ENCODE peak calls at places on chromosomes 5 and 9, in ten cellular contexts. Q is psoas muscle, Z is heart left ventricle, I is mesendoderm, J is SK-N-SH, W is GM23338, A is DND-41, N is mammary epithelial cell, O is tibial artery, V is IMR-90. U is an unnamed sample. For H3K27me3 and H3K4me1, the result is how much of the 10 kb centered on the place peaks cover.

GRCh38 chr5:111135406-111135805 is 43.3 kb downstream of the WDR36 start:
- DNase-seq in Q (no peak), Z (no peak), I (no peak), J (no peak), W (no peak), A (no peak), N (no peak), O (no peak), V (no peak), U (no peak)

GRCh38 chr5:143244000-143244736 is 159.3 kb downstream of the NR3C1 start:
- DNase-seq in Q (peak), Z (peak), I (peak), J (no peak), W (no peak), A (no peak), N (peak), O (peak), V (peak), U (peak)

GRCh38 chr5:11785771-11786342 is 118.4 kb downstream of the CTNND2 start:
- DNase-seq in Q (no peak), Z (no peak), I (no peak), J (no peak), W (no peak), A (no peak), N (no peak), O (no peak), V (no peak), U (no peak)

GRCh38 chr9:86700601-86701000 is 246.7 kb downstream of the GAS1 start:
- DNase-seq in Q (peak), Z (peak), I (no peak), J (no peak), W (no peak), A (no peak), N (peak), O (no peak), V (peak), U (peak)

GRCh38 chr9:7780261-7780988 is 19.2 kb downstream of the DMAC1 start:
- DNase-seq in Q (no peak), Z (no peak), I (peak), J (no peak), W (no peak), A (no peak), N (peak), O (no peak), V (peak), U (no peak)

GRCh38 chr5:133896446-133896845 is 72.0 kb downstream of the C5orf15 start:
- DNase-seq in Q (no peak), Z (no peak), I (no peak), J (no peak), W (no peak), A (no peak), N (no peak), O (no peak), V (no peak), U (no peak)

GRCh38 chr5:38680094-38680765 is 123.8 kb upstream of the LIFR start:
- DNase-seq in Q (no peak), Z (no peak), I (no peak), J (no peak), W (no peak), A (no peak), N (no peak), O (no peak), V (no peak), U (no peak)

GRCh38 chr9:136624184-136624951 is 38.3 kb upstream of the EGFL7 start:
- DNase-seq in Q (no peak), Z (peak), I (no peak), J (no peak), W (no peak), A (no peak), N (peak), O (no peak), V (no peak), U (peak)

GRCh38 chr5:10478436-10478835 is 36.8 kb downstream of the ROPN1L start:
- DNase-seq in Q (peak), Z (no peak), I (peak), J (no peak), W (no peak), A (no peak), N (no peak), O (no peak), V (peak), U (peak)

GRCh38 chr5:136730426-136730825 is 365.1 kb upstream of the TRPC7 start:
- DNase-seq in Q (no peak), Z (no peak), I (no peak), J (no peak), W (no peak), A (no peak), N (no peak), O (no peak), V (no peak), U (no peak)

GRCh38 chr5:40483316-40483715 is 196.4 kb upstream of the PTGER4 start:
- DNase-seq in Q (no peak), Z (no peak), I (no peak), J (no peak), W (no peak), A (no peak), N (peak), O (no peak), V (no peak), U (no peak)

GRCh38 chr5:123505633-123506032 is 6.3 kb upstream of the CSNK1G3 start:
- DNase-seq in Q (no peak), Z (no peak), I (no peak), J (no peak), W (no peak), A (no peak), N (no peak), O (no peak), V (no peak), U (no peak)

GRCh38 chr5:172172912-172173591 is 15.0 kb downstream of the STK10 start:
- DNase-seq in Q (no peak), Z (peak), I (no peak), J (peak), W (no peak), A (no peak), N (no peak), O (no peak), V (no peak), U (peak)

GRCh38 chr9:91177081-91177480 is 184.6 kb downstream of the AUH start:
- DNase-seq in Q (no peak), Z (no peak), I (no peak), J (no peak), W (no peak), A (no peak), N (no peak), O (no peak), V (no peak), U (no peak)

GRCh38 chr9:36873247-36873875 is 160.7 kb downstream of the PAX5 start:
- DNase-seq in Q (peak), Z (peak), I (peak), J (peak), W (peak), A (peak), N (peak), O (peak), V (peak), U (peak)

GRCh38 chr5:54718647-54719046 is 201.1 kb downstream of the SNX18 start:
- DNase-seq in Q (peak), Z (no peak), I (peak), J (no peak), W (no peak), A (no peak), N (no peak), O (peak), V (no peak), U (peak)

GRCh38 chr9:35962126-35962906 is 4.4 kb upstream of the OR2S2 start:
- DNase-seq in Q (no peak), Z (peak), I (no peak), J (peak), W (peak), A (no peak), N (no peak), O (no peak), V (peak), U (no peak)

GRCh38 chr9:133680976-133681657 is 45.0 kb downstream of the DBH start:
- DNase-seq in Q (peak), Z (peak), I (no peak), J (no peak), W (no peak), A (no peak), N (no peak), O (no peak), V (no peak), U (no peak)

GRCh38 chr5:133050500-133050899 is 1.3 kb upstream of the HSPA4 start:
- DNase-seq in Q (no peak), Z (no peak), I (peak), J (no peak), W (peak), A (no peak), N (no peak), O (no peak), V (no peak), U (no peak)

GRCh38 chr9:19999491-20000057 is 210.7 kb upstream of the SLC24A2 start:
- DNase-seq in Q (no peak), Z (no peak), I (no peak), J (no peak), W (no peak), A (peak), N (peak), O (no peak), V (peak), U (no peak)

GRCh38 chr9:95023217-95024003 is 294.1 kb downstream of the FANCC start:
- DNase-seq in Q (peak), Z (no peak), I (no peak), J (no peak), W (no peak), A (no peak), N (peak), O (no peak), V (peak), U (peak)

GRCh38 chr5:135993894-135994514 is 34.8 kb upstream of the TGFBI start:
- DNase-seq in Q (no peak), Z (no peak), I (no peak), J (peak), W (no peak), A (no peak), N (no peak), O (no peak), V (peak), U (no peak)

DNA sequence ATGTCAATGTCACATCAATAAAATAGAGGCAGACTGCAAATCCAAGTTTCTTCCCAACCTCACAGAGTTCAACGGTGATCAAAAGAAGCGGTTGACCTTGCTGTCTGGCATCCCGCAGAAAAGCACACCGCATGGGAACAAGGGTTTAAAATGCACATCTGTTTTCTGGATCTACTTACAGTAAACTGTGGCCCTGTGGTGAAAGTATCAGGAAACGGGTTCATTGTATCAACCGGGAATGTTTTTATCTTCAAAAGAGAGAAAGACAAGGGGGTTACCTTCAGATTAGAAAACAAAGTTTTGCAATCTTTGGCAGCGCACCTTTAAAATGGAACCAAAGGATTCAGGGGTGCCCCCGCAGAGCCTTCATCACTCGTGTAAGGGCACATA is 15.5 kb upstream of the FRRS1L start:
- DNase-seq in Q (no peak), Z (no peak), I (no peak), J (no peak), W (no peak), A (no peak), N (no peak), O (no peak), V (no peak), U (no peak)
- H3K27me3 ChIP-seq in Q (under half), Z (under half), I (under half), J (under half), W (under half), A (under half), N (under half), O (under half), V (under half), U (under half)

GRCh38 chr9:121201738-121202533 is at the start of gene RAB14:
- DNase-seq in Q (peak), Z (peak), I (peak), J (peak), W (peak), A (peak), N (peak), O (peak), V (peak), U (peak)
- H3K4me1 ChIP-seq in Q (under half), Z (under half), I (under half), J (under half), W (under half), A (under half), N (under half), O (under half), V (under half), U (under half)

DNA sequence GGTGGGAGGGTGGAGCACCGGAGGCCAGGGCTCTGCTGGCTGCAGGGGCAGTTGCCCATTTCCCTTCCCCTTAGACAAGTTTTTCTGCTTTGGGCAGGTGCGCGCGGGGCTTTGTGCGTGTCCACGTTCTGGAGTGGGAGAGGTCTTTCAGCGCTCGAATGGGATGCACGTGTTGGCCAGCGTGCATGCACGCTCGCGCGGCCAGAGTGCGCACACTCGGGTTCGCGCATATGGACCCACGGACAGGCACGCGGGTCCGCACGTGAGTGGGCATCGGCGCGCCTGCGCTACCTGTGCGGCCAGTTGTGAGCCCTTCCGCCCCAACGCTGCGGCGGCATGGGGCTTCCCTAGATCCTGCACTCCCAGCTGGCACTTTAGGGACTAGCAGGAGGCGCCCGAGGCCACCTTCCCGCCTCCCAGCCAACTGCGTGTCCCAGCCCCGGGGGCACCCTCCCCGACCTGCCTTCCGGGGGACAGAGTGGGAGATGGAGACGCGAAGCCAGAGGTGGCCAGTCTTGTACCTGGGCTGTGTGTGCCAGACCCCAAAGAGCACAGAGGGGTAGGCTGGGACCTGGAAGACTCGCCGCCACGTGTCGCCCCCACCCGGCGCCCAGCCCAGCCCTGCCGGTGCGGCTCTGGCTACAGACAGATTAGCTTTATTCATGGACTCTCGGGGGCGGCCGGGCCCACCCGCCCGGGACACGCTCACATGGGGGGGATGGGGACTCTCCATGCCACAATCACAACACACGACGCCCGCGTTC is 9.8 kb upstream of the GPRIN1 start:
- DNase-seq in Q (no peak), Z (no peak), I (no peak), J (peak), W (peak), A (no peak), N (no peak), O (no peak), V (no peak), U (no peak)
- H3K4me3 ChIP-seq in Q (peak), Z (peak), I (no peak), J (peak), W (peak), A (no peak), N (no peak), O (no peak), V (peak), U (no peak)

DNA sequence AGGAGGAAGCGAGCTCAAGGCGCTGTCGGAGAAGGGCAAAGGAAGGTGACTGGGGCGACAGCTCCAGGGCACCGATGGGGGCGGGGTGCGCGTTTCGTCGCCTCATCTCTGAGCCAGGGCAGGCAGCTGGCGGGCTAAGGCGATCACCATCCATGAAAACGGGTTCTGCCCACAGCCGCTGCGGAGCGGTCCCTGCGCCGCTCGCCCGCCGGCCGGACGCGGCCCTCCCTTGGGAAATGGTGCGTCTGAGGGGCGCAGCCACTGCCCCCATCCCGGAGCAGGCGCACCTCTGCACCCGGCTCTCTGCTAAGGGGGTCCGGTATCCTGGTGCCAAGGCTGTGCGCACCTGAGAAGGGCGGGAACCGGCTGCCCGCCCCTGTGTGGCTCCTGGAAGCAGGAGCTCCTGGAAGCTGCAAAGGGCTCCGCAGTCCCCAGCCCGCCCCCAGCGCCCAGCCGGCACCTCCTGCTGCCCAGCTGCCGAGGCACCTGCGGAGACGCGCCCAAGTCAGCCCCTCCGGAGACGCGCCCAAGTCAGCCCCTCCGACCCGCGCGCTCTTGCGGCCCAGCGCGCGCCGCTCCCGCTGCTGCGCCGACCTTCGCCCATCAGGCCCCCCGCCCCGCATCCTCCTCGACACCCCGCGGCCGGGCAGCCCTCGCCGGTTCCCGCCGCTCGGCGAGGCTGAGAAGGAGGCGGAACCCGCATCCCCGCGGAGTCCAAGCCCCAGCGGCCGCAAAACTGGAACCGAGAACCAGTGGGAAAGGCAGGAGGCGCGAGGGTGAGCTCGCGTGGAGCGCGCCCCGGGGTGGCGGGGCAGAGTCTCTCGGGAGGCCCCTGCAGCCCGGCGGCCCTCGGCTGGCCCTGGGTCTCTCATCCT is 757 bp downstream of the ANKRD34B start:
- DNase-seq in Q (no peak), Z (peak), I (peak), J (peak), W (peak), A (no peak), N (no peak), O (no peak), V (no peak), U (no peak)
- H3K27me3 ChIP-seq in Q (under half), Z (under half), I (under half), J (under half), W (half or more), A (under half), N (under half), O (under half), V (half or more), U (under half)

DNA sequence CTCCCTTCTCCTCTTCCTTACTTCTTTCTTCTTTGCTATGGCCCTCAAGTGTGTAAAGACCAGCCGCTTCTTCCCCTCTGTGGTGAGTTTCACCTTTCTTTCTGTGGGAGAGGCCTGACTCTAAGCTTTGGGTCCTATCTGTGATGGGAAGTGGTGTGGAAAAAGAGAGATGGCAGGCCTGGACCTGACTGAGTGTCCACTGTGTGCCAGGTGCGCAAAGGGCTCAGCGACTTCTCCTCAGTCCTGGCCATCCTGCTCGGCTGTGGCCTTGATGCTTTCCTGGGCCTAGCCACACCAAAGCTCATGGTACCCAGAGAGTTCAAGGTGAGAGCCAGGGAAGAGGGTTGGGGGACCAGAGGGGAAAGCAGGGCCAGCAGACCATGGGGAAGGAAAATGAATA is 5.9 kb downstream of the SLC4A9 start:
- DNase-seq in Q (no peak), Z (no peak), I (no peak), J (no peak), W (no peak), A (no peak), N (no peak), O (no peak), V (no peak), U (no peak)
- H3K4me1 ChIP-seq in Q (under half), Z (under half), I (under half), J (under half), W (under half), A (under half), N (under half), O (under half), V (under half), U (under half)